ENCODE peak calls at places on chromosome 10, in seven cellular contexts. One of them, this sample, is unnamed.

GRCh38 chr10:50561266-50561665 is 62.5 kb downstream of the SGMS1 start:
- DNase-seq in stimulated activated CD4-positive, alpha-beta T cell treated with anti-CD3 and anti-CD28 coated beads, Interleukin-1b, Interleukin-23, amount 100 ng/mL, for 4 hours: no peak
- DNase-seq in NCI-H1930: no peak
- DNase-seq in activated CD4-positive, alpha-beta T cell treated with anti-CD3 and anti-CD28 coated beads for 4 hours: no peak
- DNase-seq in activated CD8-positive, alpha-beta T cell treated with anti-CD3 and anti-CD28 coated beads for 36 hours: no peak
- DNase-seq in caudate nucleus: no peak
- DNase-seq in NCI-H2107: no peak
- DNase-seq in this sample: no peak

GRCh38 chr10:61793760-61794713 is 107.5 kb upstream of the ARID5B start:
- DNase-seq in caudate nucleus: no peak
- DNase-seq in activated CD8-positive, alpha-beta T cell treated with anti-CD3 and anti-CD28 coated beads for 36 hours: no peak
- DNase-seq in stimulated activated CD4-positive, alpha-beta T cell treated with anti-CD3 and anti-CD28 coated beads, Interleukin-1b, Interleukin-23, amount 100 ng/mL, for 4 hours: no peak
- DNase-seq in NCI-H2107: no peak
- DNase-seq in activated CD4-positive, alpha-beta T cell treated with anti-CD3 and anti-CD28 coated beads for 4 hours: no peak
- DNase-seq in NCI-H1930: no peak
- DNase-seq in this sample: no peak

GRCh38 chr10:124539935-124540641 is 78.5 kb downstream of the LHPP start:
- DNase-seq in NCI-H2107: no peak
- DNase-seq in NCI-H1930: no peak
- DNase-seq in activated CD8-positive, alpha-beta T cell treated with anti-CD3 and anti-CD28 coated beads for 36 hours: peak
- DNase-seq in caudate nucleus: peak
- DNase-seq in stimulated activated CD4-positive, alpha-beta T cell treated with anti-CD3 and anti-CD28 coated beads, Interleukin-1b, Interleukin-23, amount 100 ng/mL, for 4 hours: peak
- DNase-seq in activated CD4-positive, alpha-beta T cell treated with anti-CD3 and anti-CD28 coated beads for 4 hours: peak
- DNase-seq in this sample: peak

GRCh38 chr10:26486304-26486703 is 48.2 kb downstream of the APBB1IP start:
- DNase-seq in stimulated activated CD4-positive, alpha-beta T cell treated with anti-CD3 and anti-CD28 coated beads, Interleukin-1b, Interleukin-23, amount 100 ng/mL, for 4 hours: no peak
- DNase-seq in activated CD4-positive, alpha-beta T cell treated with anti-CD3 and anti-CD28 coated beads for 4 hours: no peak
- DNase-seq in caudate nucleus: no peak
- DNase-seq in activated CD8-positive, alpha-beta T cell treated with anti-CD3 and anti-CD28 coated beads for 36 hours: no peak
- DNase-seq in NCI-H2107: no peak
- DNase-seq in NCI-H1930: no peak
- DNase-seq in this sample: no peak

GRCh38 chr10:10394933-10395658 is 622.6 kb upstream of the CELF2 start:
- DNase-seq in NCI-H1930: no peak
- DNase-seq in stimulated activated CD4-positive, alpha-beta T cell treated with anti-CD3 and anti-CD28 coated beads, Interleukin-1b, Interleukin-23, amount 100 ng/mL, for 4 hours: no peak
- DNase-seq in caudate nucleus: no peak
- DNase-seq in activated CD8-positive, alpha-beta T cell treated with anti-CD3 and anti-CD28 coated beads for 36 hours: no peak
- DNase-seq in activated CD4-positive, alpha-beta T cell treated with anti-CD3 and anti-CD28 coated beads for 4 hours: no peak
- DNase-seq in NCI-H2107: no peak
- DNase-seq in this sample: no peak

GRCh38 chr10:99435986-99436633 is 5.7 kb upstream of the GOT1 start:
- DNase-seq in NCI-H1930: no peak
- DNase-seq in stimulated activated CD4-positive, alpha-beta T cell treated with anti-CD3 and anti-CD28 coated beads, Interleukin-1b, Interleukin-23, amount 100 ng/mL, for 4 hours: no peak
- DNase-seq in activated CD8-positive, alpha-beta T cell treated with anti-CD3 and anti-CD28 coated beads for 36 hours: no peak
- DNase-seq in activated CD4-positive, alpha-beta T cell treated with anti-CD3 and anti-CD28 coated beads for 4 hours: no peak
- DNase-seq in NCI-H2107: no peak
- DNase-seq in caudate nucleus: no peak
- DNase-seq in this sample: peak

GRCh38 chr10:47276576-47277351 is 23.2 kb upstream of the GDF10 start:
- DNase-seq in activated CD8-positive, alpha-beta T cell treated with anti-CD3 and anti-CD28 coated beads for 36 hours: no peak
- DNase-seq in caudate nucleus: no peak
- DNase-seq in activated CD4-positive, alpha-beta T cell treated with anti-CD3 and anti-CD28 coated beads for 4 hours: no peak
- DNase-seq in NCI-H1930: no peak
- DNase-seq in stimulated activated CD4-positive, alpha-beta T cell treated with anti-CD3 and anti-CD28 coated beads, Interleukin-1b, Interleukin-23, amount 100 ng/mL, for 4 hours: no peak
- DNase-seq in NCI-H2107: no peak
- DNase-seq in this sample: no peak

GRCh38 chr10:22016046-22016705 is 12.6 kb upstream of the DNAJC1 start:
- DNase-seq in activated CD8-positive, alpha-beta T cell treated with anti-CD3 and anti-CD28 coated beads for 36 hours: no peak
- DNase-seq in activated CD4-positive, alpha-beta T cell treated with anti-CD3 and anti-CD28 coated beads for 4 hours: no peak
- DNase-seq in NCI-H2107: no peak
- DNase-seq in stimulated activated CD4-positive, alpha-beta T cell treated with anti-CD3 and anti-CD28 coated beads, Interleukin-1b, Interleukin-23, amount 100 ng/mL, for 4 hours: no peak
- DNase-seq in caudate nucleus: no peak
- DNase-seq in NCI-H1930: no peak
- DNase-seq in this sample: no peak

GRCh38 chr10:79136227-79137005 is 67.7 kb downstream of the ZMIZ1 start:
- DNase-seq in activated CD8-positive, alpha-beta T cell treated with anti-CD3 and anti-CD28 coated beads for 36 hours: peak
- DNase-seq in NCI-H2107: no peak
- DNase-seq in NCI-H1930: no peak
- DNase-seq in caudate nucleus: no peak
- DNase-seq in stimulated activated CD4-positive, alpha-beta T cell treated with anti-CD3 and anti-CD28 coated beads, Interleukin-1b, Interleukin-23, amount 100 ng/mL, for 4 hours: no peak
- DNase-seq in activated CD4-positive, alpha-beta T cell treated with anti-CD3 and anti-CD28 coated beads for 4 hours: no peak
- DNase-seq in this sample: no peak

GRCh38 chr10:123044391-123044790 is 35.6 kb downstream of the ACADSB start:
- DNase-seq in activated CD8-positive, alpha-beta T cell treated with anti-CD3 and anti-CD28 coated beads for 36 hours: no peak
- DNase-seq in NCI-H1930: peak
- DNase-seq in activated CD4-positive, alpha-beta T cell treated with anti-CD3 and anti-CD28 coated beads for 4 hours: no peak
- DNase-seq in NCI-H2107: no peak
- DNase-seq in stimulated activated CD4-positive, alpha-beta T cell treated with anti-CD3 and anti-CD28 coated beads, Interleukin-1b, Interleukin-23, amount 100 ng/mL, for 4 hours: no peak
- DNase-seq in caudate nucleus: no peak
- DNase-seq in this sample: no peak

GRCh38 chr10:49749556-49750491 is 12.3 kb downstream of the OGDHL start:
- DNase-seq in activated CD4-positive, alpha-beta T cell treated with anti-CD3 and anti-CD28 coated beads for 4 hours: no peak
- DNase-seq in NCI-H2107: no peak
- DNase-seq in NCI-H1930: no peak
- DNase-seq in activated CD8-positive, alpha-beta T cell treated with anti-CD3 and anti-CD28 coated beads for 36 hours: no peak
- DNase-seq in stimulated activated CD4-positive, alpha-beta T cell treated with anti-CD3 and anti-CD28 coated beads, Interleukin-1b, Interleukin-23, amount 100 ng/mL, for 4 hours: no peak
- DNase-seq in caudate nucleus: no peak
- DNase-seq in this sample: no peak

GRCh38 chr10:111511751-111512150 is 434.9 kb downstream of the ADRA2A start:
- DNase-seq in activated CD8-positive, alpha-beta T cell treated with anti-CD3 and anti-CD28 coated beads for 36 hours: no peak
- DNase-seq in NCI-H1930: no peak
- DNase-seq in stimulated activated CD4-positive, alpha-beta T cell treated with anti-CD3 and anti-CD28 coated beads, Interleukin-1b, Interleukin-23, amount 100 ng/mL, for 4 hours: no peak
- DNase-seq in caudate nucleus: no peak
- DNase-seq in NCI-H2107: no peak
- DNase-seq in activated CD4-positive, alpha-beta T cell treated with anti-CD3 and anti-CD28 coated beads for 4 hours: no peak
- DNase-seq in this sample: no peak

GRCh38 chr10:78700413-78700812 is 368.4 kb upstream of the ZMIZ1 start:
- DNase-seq in activated CD4-positive, alpha-beta T cell treated with anti-CD3 and anti-CD28 coated beads for 4 hours: no peak
- DNase-seq in caudate nucleus: no peak
- DNase-seq in NCI-H1930: no peak
- DNase-seq in NCI-H2107: no peak
- DNase-seq in stimulated activated CD4-positive, alpha-beta T cell treated with anti-CD3 and anti-CD28 coated beads, Interleukin-1b, Interleukin-23, amount 100 ng/mL, for 4 hours: no peak
- DNase-seq in activated CD8-positive, alpha-beta T cell treated with anti-CD3 and anti-CD28 coated beads for 36 hours: no peak
- DNase-seq in this sample: peak

GRCh38 chr10:116710021-116710420 is 32.3 kb downstream of the HSPA12A start:
- DNase-seq in NCI-H1930: no peak
- DNase-seq in stimulated activated CD4-positive, alpha-beta T cell treated with anti-CD3 and anti-CD28 coated beads, Interleukin-1b, Interleukin-23, amount 100 ng/mL, for 4 hours: no peak
- DNase-seq in caudate nucleus: no peak
- DNase-seq in activated CD8-positive, alpha-beta T cell treated with anti-CD3 and anti-CD28 coated beads for 36 hours: no peak
- DNase-seq in activated CD4-positive, alpha-beta T cell treated with anti-CD3 and anti-CD28 coated beads for 4 hours: no peak
- DNase-seq in NCI-H2107: no peak
- DNase-seq in this sample: no peak

GRCh38 chr10:125160856-125161569 is 650 bp upstream of the CTBP2 start:
- DNase-seq in activated CD8-positive, alpha-beta T cell treated with anti-CD3 and anti-CD28 coated beads for 36 hours: peak
- DNase-seq in NCI-H1930: peak
- DNase-seq in NCI-H2107: no peak
- DNase-seq in activated CD4-positive, alpha-beta T cell treated with anti-CD3 and anti-CD28 coated beads for 4 hours: no peak
- DNase-seq in stimulated activated CD4-positive, alpha-beta T cell treated with anti-CD3 and anti-CD28 coated beads, Interleukin-1b, Interleukin-23, amount 100 ng/mL, for 4 hours: no peak
- DNase-seq in caudate nucleus: peak
- DNase-seq in this sample: peak

GRCh38 chr10:15295540-15296325 is 75.4 kb downstream of the FAM171A1 start:
- DNase-seq in NCI-H1930: no peak
- DNase-seq in NCI-H2107: no peak
- DNase-seq in activated CD4-positive, alpha-beta T cell treated with anti-CD3 and anti-CD28 coated beads for 4 hours: no peak
- DNase-seq in caudate nucleus: no peak
- DNase-seq in activated CD8-positive, alpha-beta T cell treated with anti-CD3 and anti-CD28 coated beads for 36 hours: no peak
- DNase-seq in stimulated activated CD4-positive, alpha-beta T cell treated with anti-CD3 and anti-CD28 coated beads, Interleukin-1b, Interleukin-23, amount 100 ng/mL, for 4 hours: no peak
- DNase-seq in this sample: no peak

GRCh38 chr10:66353422-66353821 is 572.4 kb upstream of the LRRTM3 start:
- DNase-seq in activated CD8-positive, alpha-beta T cell treated with anti-CD3 and anti-CD28 coated beads for 36 hours: no peak
- DNase-seq in NCI-H1930: no peak
- DNase-seq in stimulated activated CD4-positive, alpha-beta T cell treated with anti-CD3 and anti-CD28 coated beads, Interleukin-1b, Interleukin-23, amount 100 ng/mL, for 4 hours: no peak
- DNase-seq in activated CD4-positive, alpha-beta T cell treated with anti-CD3 and anti-CD28 coated beads for 4 hours: no peak
- DNase-seq in caudate nucleus: no peak
- DNase-seq in NCI-H2107: no peak
- DNase-seq in this sample: no peak

GRCh38 chr10:59708816-59709471 is 706 bp downstream of the SLC16A9 start:
- DNase-seq in activated CD4-positive, alpha-beta T cell treated with anti-CD3 and anti-CD28 coated beads for 4 hours: no peak
- DNase-seq in NCI-H1930: no peak
- DNase-seq in NCI-H2107: peak
- DNase-seq in caudate nucleus: no peak
- DNase-seq in activated CD8-positive, alpha-beta T cell treated with anti-CD3 and anti-CD28 coated beads for 36 hours: peak
- DNase-seq in stimulated activated CD4-positive, alpha-beta T cell treated with anti-CD3 and anti-CD28 coated beads, Interleukin-1b, Interleukin-23, amount 100 ng/mL, for 4 hours: no peak
- DNase-seq in this sample: no peak

GRCh38 chr10:17474595-17474994 is 20.2 kb upstream of the ST8SIA6 start:
- DNase-seq in caudate nucleus: no peak
- DNase-seq in activated CD4-positive, alpha-beta T cell treated with anti-CD3 and anti-CD28 coated beads for 4 hours: no peak
- DNase-seq in stimulated activated CD4-positive, alpha-beta T cell treated with anti-CD3 and anti-CD28 coated beads, Interleukin-1b, Interleukin-23, amount 100 ng/mL, for 4 hours: no peak
- DNase-seq in NCI-H2107: no peak
- DNase-seq in NCI-H1930: no peak
- DNase-seq in activated CD8-positive, alpha-beta T cell treated with anti-CD3 and anti-CD28 coated beads for 36 hours: no peak
- DNase-seq in this sample: no peak

GRCh38 chr10:127973810-127974311 is 67.0 kb downstream of the PTPRE start:
- DNase-seq in activated CD4-positive, alpha-beta T cell treated with anti-CD3 and anti-CD28 coated beads for 4 hours: no peak
- DNase-seq in NCI-H1930: no peak
- DNase-seq in stimulated activated CD4-positive, alpha-beta T cell treated with anti-CD3 and anti-CD28 coated beads, Interleukin-1b, Interleukin-23, amount 100 ng/mL, for 4 hours: no peak
- DNase-seq in caudate nucleus: no peak
- DNase-seq in activated CD8-positive, alpha-beta T cell treated with anti-CD3 and anti-CD28 coated beads for 36 hours: no peak
- DNase-seq in NCI-H2107: no peak
- DNase-seq in this sample: no peak

GRCh38 chr10:98924526-98924925 is 311.1 kb downstream of the HPSE2 start:
- DNase-seq in stimulated activated CD4-positive, alpha-beta T cell treated with anti-CD3 and anti-CD28 coated beads, Interleukin-1b, Interleukin-23, amount 100 ng/mL, for 4 hours: no peak
- DNase-seq in NCI-H2107: no peak
- DNase-seq in activated CD8-positive, alpha-beta T cell treated with anti-CD3 and anti-CD28 coated beads for 36 hours: no peak
- DNase-seq in NCI-H1930: no peak
- DNase-seq in activated CD4-positive, alpha-beta T cell treated with anti-CD3 and anti-CD28 coated beads for 4 hours: no peak
- DNase-seq in caudate nucleus: no peak
- DNase-seq in this sample: no peak

GRCh38 chr10:101444058-101444457 is 90.1 kb downstream of the BTRC start:
- DNase-seq in activated CD8-positive, alpha-beta T cell treated with anti-CD3 and anti-CD28 coated beads for 36 hours: no peak
- DNase-seq in NCI-H2107: no peak
- DNase-seq in stimulated activated CD4-positive, alpha-beta T cell treated with anti-CD3 and anti-CD28 coated beads, Interleukin-1b, Interleukin-23, amount 100 ng/mL, for 4 hours: no peak
- DNase-seq in activated CD4-positive, alpha-beta T cell treated with anti-CD3 and anti-CD28 coated beads for 4 hours: no peak
- DNase-seq in caudate nucleus: no peak
- DNase-seq in NCI-H1930: no peak
- DNase-seq in this sample: peak

GRCh38 chr10:93220315-93221170 is 146.8 kb downstream of the CYP26A1 start:
- DNase-seq in NCI-H1930: no peak
- DNase-seq in activated CD8-positive, alpha-beta T cell treated with anti-CD3 and anti-CD28 coated beads for 36 hours: no peak
- DNase-seq in NCI-H2107: no peak
- DNase-seq in caudate nucleus: no peak
- DNase-seq in activated CD4-positive, alpha-beta T cell treated with anti-CD3 and anti-CD28 coated beads for 4 hours: no peak
- DNase-seq in stimulated activated CD4-positive, alpha-beta T cell treated with anti-CD3 and anti-CD28 coated beads, Interleukin-1b, Interleukin-23, amount 100 ng/mL, for 4 hours: no peak
- DNase-seq in this sample: no peak

GRCh38 chr10:52064084-52064845 is 249.8 kb upstream of the DKK1 start:
- DNase-seq in NCI-H2107: no peak
- DNase-seq in activated CD8-positive, alpha-beta T cell treated with anti-CD3 and anti-CD28 coated beads for 36 hours: no peak
- DNase-seq in stimulated activated CD4-positive, alpha-beta T cell treated with anti-CD3 and anti-CD28 coated beads, Interleukin-1b, Interleukin-23, amount 100 ng/mL, for 4 hours: no peak
- DNase-seq in caudate nucleus: no peak
- DNase-seq in NCI-H1930: no peak
- DNase-seq in activated CD4-positive, alpha-beta T cell treated with anti-CD3 and anti-CD28 coated beads for 4 hours: no peak
- DNase-seq in this sample: no peak

GRCh38 chr10:77226434-77226833 is 411.2 kb downstream of the KCNMA1 start:
- DNase-seq in NCI-H2107: no peak
- DNase-seq in caudate nucleus: no peak
- DNase-seq in activated CD8-positive, alpha-beta T cell treated with anti-CD3 and anti-CD28 coated beads for 36 hours: no peak
- DNase-seq in NCI-H1930: no peak
- DNase-seq in activated CD4-positive, alpha-beta T cell treated with anti-CD3 and anti-CD28 coated beads for 4 hours: no peak
- DNase-seq in stimulated activated CD4-positive, alpha-beta T cell treated with anti-CD3 and anti-CD28 coated beads, Interleukin-1b, Interleukin-23, amount 100 ng/mL, for 4 hours: no peak
- DNase-seq in this sample: no peak

GRCh38 chr10:6543431-6544005 is 36.6 kb downstream of the PRKCQ start:
- DNase-seq in stimulated activated CD4-positive, alpha-beta T cell treated with anti-CD3 and anti-CD28 coated beads, Interleukin-1b, Interleukin-23, amount 100 ng/mL, for 4 hours: peak
- DNase-seq in NCI-H2107: no peak
- DNase-seq in NCI-H1930: no peak
- DNase-seq in caudate nucleus: no peak
- DNase-seq in activated CD4-positive, alpha-beta T cell treated with anti-CD3 and anti-CD28 coated beads for 4 hours: peak
- DNase-seq in activated CD8-positive, alpha-beta T cell treated with anti-CD3 and anti-CD28 coated beads for 36 hours: peak
- DNase-seq in this sample: no peak

GRCh38 chr10:124701435-124701834 is 42.7 kb downstream of the FAM53B start:
- DNase-seq in stimulated activated CD4-positive, alpha-beta T cell treated with anti-CD3 and anti-CD28 coated beads, Interleukin-1b, Interleukin-23, amount 100 ng/mL, for 4 hours: no peak
- DNase-seq in caudate nucleus: peak
- DNase-seq in NCI-H2107: no peak
- DNase-seq in activated CD8-positive, alpha-beta T cell treated with anti-CD3 and anti-CD28 coated beads for 36 hours: no peak
- DNase-seq in activated CD4-positive, alpha-beta T cell treated with anti-CD3 and anti-CD28 coated beads for 4 hours: no peak
- DNase-seq in NCI-H1930: no peak
- DNase-seq in this sample: no peak

GRCh38 chr10:60649485-60650271 is 128.6 kb upstream of the CDK1 start:
- DNase-seq in activated CD8-positive, alpha-beta T cell treated with anti-CD3 and anti-CD28 coated beads for 36 hours: no peak
- DNase-seq in caudate nucleus: no peak
- DNase-seq in NCI-H1930: no peak
- DNase-seq in activated CD4-positive, alpha-beta T cell treated with anti-CD3 and anti-CD28 coated beads for 4 hours: no peak
- DNase-seq in stimulated activated CD4-positive, alpha-beta T cell treated with anti-CD3 and anti-CD28 coated beads, Interleukin-1b, Interleukin-23, amount 100 ng/mL, for 4 hours: no peak
- DNase-seq in NCI-H2107: no peak
- DNase-seq in this sample: no peak

GRCh38 chr10:110547139-110547761 is 20.2 kb upstream of the SMC3 start:
- DNase-seq in activated CD4-positive, alpha-beta T cell treated with anti-CD3 and anti-CD28 coated beads for 4 hours: no peak
- DNase-seq in activated CD8-positive, alpha-beta T cell treated with anti-CD3 and anti-CD28 coated beads for 36 hours: no peak
- DNase-seq in caudate nucleus: no peak
- DNase-seq in NCI-H1930: peak
- DNase-seq in NCI-H2107: no peak
- DNase-seq in stimulated activated CD4-positive, alpha-beta T cell treated with anti-CD3 and anti-CD28 coated beads, Interleukin-1b, Interleukin-23, amount 100 ng/mL, for 4 hours: no peak
- DNase-seq in this sample: peak

GRCh38 chr10:35668865-35669650 is 27.0 kb upstream of the FZD8 start:
- DNase-seq in activated CD8-positive, alpha-beta T cell treated with anti-CD3 and anti-CD28 coated beads for 36 hours: no peak
- DNase-seq in caudate nucleus: no peak
- DNase-seq in stimulated activated CD4-positive, alpha-beta T cell treated with anti-CD3 and anti-CD28 coated beads, Interleukin-1b, Interleukin-23, amount 100 ng/mL, for 4 hours: no peak
- DNase-seq in NCI-H2107: no peak
- DNase-seq in NCI-H1930: no peak
- DNase-seq in activated CD4-positive, alpha-beta T cell treated with anti-CD3 and anti-CD28 coated beads for 4 hours: no peak
- DNase-seq in this sample: no peak

GRCh38 chr10:48258083-48258482 is 16.4 kb downstream of the FRMPD2 start:
- DNase-seq in caudate nucleus: no peak
- DNase-seq in NCI-H1930: no peak
- DNase-seq in stimulated activated CD4-positive, alpha-beta T cell treated with anti-CD3 and anti-CD28 coated beads, Interleukin-1b, Interleukin-23, amount 100 ng/mL, for 4 hours: no peak
- DNase-seq in activated CD4-positive, alpha-beta T cell treated with anti-CD3 and anti-CD28 coated beads for 4 hours: no peak
- DNase-seq in activated CD8-positive, alpha-beta T cell treated with anti-CD3 and anti-CD28 coated beads for 36 hours: no peak
- DNase-seq in NCI-H2107: no peak
- DNase-seq in this sample: no peak

GRCh38 chr10:124251317-124251716 is 157.9 kb upstream of the CHST15 start:
- DNase-seq in caudate nucleus: no peak
- DNase-seq in activated CD4-positive, alpha-beta T cell treated with anti-CD3 and anti-CD28 coated beads for 4 hours: no peak
- DNase-seq in stimulated activated CD4-positive, alpha-beta T cell treated with anti-CD3 and anti-CD28 coated beads, Interleukin-1b, Interleukin-23, amount 100 ng/mL, for 4 hours: no peak
- DNase-seq in NCI-H2107: no peak
- DNase-seq in NCI-H1930: no peak
- DNase-seq in activated CD8-positive, alpha-beta T cell treated with anti-CD3 and anti-CD28 coated beads for 36 hours: no peak
- DNase-seq in this sample: no peak

GRCh38 chr10:123449234-123449962 is 216.8 kb upstream of the GPR26 start:
- DNase-seq in NCI-H2107: no peak
- DNase-seq in stimulated activated CD4-positive, alpha-beta T cell treated with anti-CD3 and anti-CD28 coated beads, Interleukin-1b, Interleukin-23, amount 100 ng/mL, for 4 hours: no peak
- DNase-seq in NCI-H1930: no peak
- DNase-seq in caudate nucleus: no peak
- DNase-seq in activated CD4-positive, alpha-beta T cell treated with anti-CD3 and anti-CD28 coated beads for 4 hours: no peak
- DNase-seq in activated CD8-positive, alpha-beta T cell treated with anti-CD3 and anti-CD28 coated beads for 36 hours: no peak
- DNase-seq in this sample: no peak

GRCh38 chr10:79052311-79053080 is 16.3 kb upstream of the ZMIZ1 start:
- DNase-seq in activated CD4-positive, alpha-beta T cell treated with anti-CD3 and anti-CD28 coated beads for 4 hours: no peak
- DNase-seq in NCI-H1930: no peak
- DNase-seq in caudate nucleus: no peak
- DNase-seq in activated CD8-positive, alpha-beta T cell treated with anti-CD3 and anti-CD28 coated beads for 36 hours: peak
- DNase-seq in stimulated activated CD4-positive, alpha-beta T cell treated with anti-CD3 and anti-CD28 coated beads, Interleukin-1b, Interleukin-23, amount 100 ng/mL, for 4 hours: no peak
- DNase-seq in NCI-H2107: no peak
- DNase-seq in this sample: no peak

GRCh38 chr10:86289577-86289868 is 77.1 kb downstream of the GRID1 start:
- DNase-seq in activated CD4-positive, alpha-beta T cell treated with anti-CD3 and anti-CD28 coated beads for 4 hours: no peak
- DNase-seq in stimulated activated CD4-positive, alpha-beta T cell treated with anti-CD3 and anti-CD28 coated beads, Interleukin-1b, Interleukin-23, amount 100 ng/mL, for 4 hours: no peak
- DNase-seq in activated CD8-positive, alpha-beta T cell treated with anti-CD3 and anti-CD28 coated beads for 36 hours: no peak
- DNase-seq in NCI-H1930: no peak
- DNase-seq in NCI-H2107: no peak
- DNase-seq in caudate nucleus: no peak
- DNase-seq in this sample: no peak